ENCODE peak calls at places on chromosomes 12 and 14, in five cellular contexts. J is fibroblast of lung, X is tibial artery, V is IMR-90, M is vagina. W is an unnamed sample.

GRCh38 chr12:93325855-93326254 is 51.9 kb upstream of the NUDT4 start:
- DNase-seq in V (peak), M (no peak), J (peak), X (no peak), W (peak)

GRCh38 chr12:113208041-113208934 is 13.0 kb upstream of the TPCN1 start:
- DNase-seq in V (peak), X (no peak), M (no peak), J (peak), W (no peak)

GRCh38 chr12:89156862-89157262 is 195.4 kb downstream of the DUSP6 start:
- DNase-seq in X (no peak), J (no peak), M (no peak), V (peak), W (peak)

GRCh38 chr14:38143651-38144505 is 63.8 kb upstream of the SSTR1 start:
- DNase-seq in X (no peak), J (peak), M (no peak), V (peak), W (peak)

GRCh38 chr12:69466867-69467266 is 3.3 kb upstream of the FRS2 start:
- DNase-seq in X (no peak), J (no peak), M (no peak), V (no peak), W (no peak)

GRCh38 chr14:45051180-45051579 is 32.7 kb upstream of the PRPF39 start:
- DNase-seq in X (no peak), J (no peak), M (no peak), V (no peak), W (peak)

GRCh38 chr12:98644433-98644711 is 216 bp downstream of the IKBIP start:
- DNase-seq in X (no peak), J (no peak), V (no peak), M (no peak), W (no peak)

GRCh38 chr12:95999484-95999883 is 3.3 kb upstream of the HAL start:
- DNase-seq in M (no peak), J (no peak), V (no peak), X (no peak), W (no peak)

GRCh38 chr14:20498622-20499021 is 6.7 kb upstream of the RNASE10 start:
- DNase-seq in J (no peak), M (no peak), V (no peak), X (no peak), W (no peak)

GRCh38 chr12:99386907-99387306 is 260.6 kb upstream of the GARIN6 start:
- DNase-seq in J (peak), V (peak), X (no peak), M (no peak), W (peak)

GRCh38 chr14:71086571-71086970 is 179.3 kb downstream of the PCNX1 start:
- DNase-seq in X (no peak), V (no peak), J (no peak), M (no peak), W (no peak)

GRCh38 chr14:53027031-53027430 is 76.2 kb upstream of the FERMT2 start:
- DNase-seq in X (no peak), V (no peak), J (no peak), M (no peak), W (no peak)

GRCh38 chr12:6603095-6603567 is 4.0 kb downstream of the CHD4 start:
- DNase-seq in V (peak), X (peak), J (peak), M (no peak), W (peak)

GRCh38 chr12:24997970-24998582 is 49.2 kb upstream of the BCAT1 start:
- DNase-seq in V (peak), J (peak), X (no peak), M (no peak), W (peak)

GRCh38 chr14:103517626-103518415 is 4.8 kb downstream of the CKB start:
- DNase-seq in V (no peak), J (peak), X (no peak), M (no peak), W (no peak)

GRCh38 chr14:35506927-35507326 is 27.0 kb upstream of the INSM2 start:
- DNase-seq in J (no peak), X (no peak), M (no peak), V (peak), W (peak)

GRCh38 chr12:82958966-82959365 is 272.3 kb downstream of the TMTC2 start:
- DNase-seq in X (no peak), M (no peak), J (no peak), V (no peak), W (no peak)

GRCh38 chr14:89368490-89369477 is 48.2 kb downstream of the FOXN3 start:
- DNase-seq in V (no peak), X (no peak), M (no peak), J (no peak), W (no peak)

GRCh38 chr12:124412646-124413015 is 117.7 kb downstream of the RFLNA start:
- DNase-seq in J (no peak), M (no peak), V (no peak), X (no peak), W (no peak)

GRCh38 chr12:31965090-31965489 is 5.9 kb downstream of the RESF1 start:
- DNase-seq in X (no peak), V (no peak), M (no peak), J (no peak), W (no peak)

GRCh38 chr12:1666685-1667162 is 24.1 kb upstream of the ADIPOR2 start:
- DNase-seq in X (no peak), V (no peak), J (no peak), M (no peak), W (no peak)

GRCh38 chr14:94545131-94545841 is 16.0 kb upstream of the SERPINA4 start:
- DNase-seq in V (no peak), M (peak), J (no peak), X (peak), W (peak)

GRCh38 chr12:118375348-118375747 is 1.0 kb upstream of the SUDS3 start:
- DNase-seq in M (no peak), V (no peak), X (no peak), J (no peak), W (no peak)

GRCh38 chr12:92961949-92962348 is 32.9 kb upstream of the EEA1 start:
- DNase-seq in M (no peak), V (peak), X (no peak), J (no peak), W (peak)

GRCh38 chr12:52307836-52308806 is 13.1 kb downstream of the KRT83 start:
- DNase-seq in J (peak), X (peak), M (no peak), V (peak), W (peak)

GRCh38 chr14:95739356-95739755 is 25.4 kb upstream of the TCL1A start:
- DNase-seq in J (no peak), X (no peak), M (no peak), V (no peak), W (no peak)

GRCh38 chr12:122909442-122910288 is 13.7 kb upstream of the VPS37B start:
- DNase-seq in M (no peak), J (no peak), V (no peak), X (no peak), W (peak)

GRCh38 chr12:41361791-41362190 is 173.7 kb downstream of the PDZRN4 start:
- DNase-seq in V (no peak), M (no peak), X (no peak), J (no peak), W (no peak)

GRCh38 chr12:53733051-53733812 is 6.0 kb upstream of the CALCOCO1 start:
- DNase-seq in J (no peak), M (no peak), V (peak), X (no peak), W (peak)

GRCh38 chr14:32938719-32939253 is at the start of gene NPAS3:
- DNase-seq in M (no peak), V (no peak), X (peak), J (no peak), W (no peak)

GRCh38 chr12:79983492-79983891 is 48.6 kb upstream of the PPP1R12A start:
- DNase-seq in X (no peak), V (peak), J (peak), M (no peak), W (peak)

GRCh38 chr12:24851816-24852337 is 97.0 kb downstream of the BCAT1 start:
- DNase-seq in J (no peak), V (no peak), M (no peak), X (no peak), W (no peak)

DNA sequence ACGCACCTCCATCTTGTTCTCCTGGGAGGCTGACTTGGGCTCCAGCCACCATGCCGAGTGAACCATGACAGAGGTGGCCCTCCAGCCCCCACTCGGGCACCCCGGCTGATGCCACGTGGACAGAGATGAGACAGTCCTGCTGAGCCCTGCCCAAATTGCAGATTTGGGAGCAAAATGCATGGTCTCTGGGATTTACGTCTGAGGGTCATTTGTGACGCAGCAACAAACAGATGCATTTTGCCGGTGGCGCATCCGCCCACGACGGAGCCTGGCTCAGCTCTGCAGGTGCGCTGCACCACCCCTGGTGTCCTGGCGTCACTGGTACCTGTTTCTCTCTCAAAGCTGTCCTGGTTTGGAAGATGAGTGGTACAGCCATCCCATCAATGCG is 31.1 kb upstream of the INF2 start:
- DNase-seq in J (no peak), M (no peak), V (no peak), X (no peak), W (no peak)
- H3K4me3 ChIP-seq in J (no peak), M (no peak), V (no peak), X (no peak), W (no peak)

GRCh38 chr12:46356655-46357437 is 15.7 kb downstream of the SLC38A2 start:
- DNase-seq in J (no peak), M (no peak), V (no peak), X (no peak), W (no peak)

GRCh38 chr12:46351138-46351537 is 21.4 kb downstream of the SLC38A2 start:
- DNase-seq in M (no peak), J (no peak), X (no peak), V (no peak), W (no peak)

GRCh38 chr12:46354799-46355194 is 17.8 kb downstream of the SLC38A2 start:
- DNase-seq in X (no peak), M (no peak), J (no peak), V (no peak), W (no peak)

GRCh38 chr12:46351861-46352595 is 20.5 kb downstream of the SLC38A2 start:
- DNase-seq in M (no peak), V (no peak), X (no peak), J (peak), W (no peak)

DNA sequence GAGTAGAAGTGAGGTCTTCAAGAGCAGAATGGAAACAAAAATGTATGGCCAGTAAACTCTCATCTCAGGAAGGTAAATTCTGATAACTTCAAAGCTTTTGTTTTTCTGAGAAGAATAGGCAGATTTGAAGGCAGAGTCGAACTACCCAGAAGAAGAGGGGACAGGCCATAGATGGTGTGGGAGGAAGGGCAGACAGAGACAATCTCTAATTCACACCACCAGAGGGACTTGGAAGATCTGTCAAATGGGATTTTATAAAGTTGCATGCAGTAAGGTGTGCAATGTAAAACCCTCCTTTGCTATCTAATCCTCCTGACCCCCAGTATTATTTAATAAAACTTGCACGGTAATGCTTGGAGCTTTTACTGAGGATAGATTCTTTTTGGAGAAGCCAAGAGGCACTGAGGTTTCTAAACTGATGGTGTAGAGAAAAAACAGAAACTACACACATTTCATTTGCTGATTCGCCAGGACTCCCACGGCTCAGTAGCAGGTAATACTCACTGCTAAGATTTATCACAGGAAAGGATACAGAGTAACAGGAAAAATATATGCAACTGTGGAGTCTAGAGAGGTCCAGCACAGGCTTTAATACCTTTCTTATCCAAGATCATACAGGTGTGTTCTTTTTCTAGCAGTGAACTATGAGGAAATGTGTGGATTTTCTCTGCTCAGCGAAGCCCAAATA is 18.3 kb downstream of the SLC38A2 start:
- DNase-seq in X (no peak), M (no peak), J (no peak), V (no peak), W (no peak)
- TF ChIP-seq CTCF in X (no peak), M (no peak), J (no peak), V (peak), W (no peak)

DNA sequence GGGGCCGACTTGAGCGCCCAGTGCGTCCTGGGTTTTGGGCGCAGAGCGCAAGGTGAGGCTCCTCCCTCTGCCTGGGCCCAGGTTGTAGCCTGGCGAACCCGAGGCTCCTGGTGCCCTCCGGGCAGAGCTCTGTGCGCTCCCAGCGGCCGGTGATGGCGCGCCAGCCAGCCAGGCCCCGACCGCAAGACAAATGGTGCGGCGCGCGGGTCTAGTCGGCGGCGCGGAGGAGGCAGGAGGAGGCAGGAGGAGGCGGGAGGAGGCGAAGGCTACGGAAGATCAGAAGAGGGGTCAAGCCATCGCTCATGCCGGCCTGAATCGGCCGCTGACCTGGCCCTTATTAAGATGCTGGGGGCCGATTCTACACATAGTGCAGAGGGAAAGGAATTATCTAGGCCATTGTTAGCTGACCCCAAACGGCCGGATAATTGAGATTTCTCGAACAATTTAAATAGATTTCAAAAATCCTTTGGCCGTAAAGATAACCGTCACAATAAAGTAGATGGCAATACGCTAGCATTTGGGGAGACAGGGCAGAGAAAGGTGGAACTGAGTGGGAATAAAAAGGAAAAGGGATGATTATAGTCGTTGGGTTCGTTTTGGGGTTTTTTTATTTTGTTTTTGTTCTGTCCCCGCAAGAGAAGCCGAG is 2.8 kb downstream of the TBX5 start:
- DNase-seq in M (no peak), J (peak), X (no peak), V (peak), W (peak)
- H3K4me3 ChIP-seq in M (no peak), J (peak), X (no peak), V (peak), W (no peak)

GRCh38 chr12:70933133-70933532 is 12.6 kb upstream of the PTPRR start:
- DNase-seq in M (no peak), J (no peak), X (no peak), V (no peak), W (no peak)
- TF ChIP-seq CTCF in M (no peak), J (no peak), X (no peak), V (no peak), W (no peak)